ENCODE peak calls at places on chromosome 1, in eight cellular contexts. D is tibial artery, L is Peyer's patch, H is heart left ventricle, K is heart right ventricle, J is IMR-90, X is fibroblast of pulmonary artery, E is NB4. R is an unnamed sample.

GRCh38 chr1:206469933-206470691 is at the start of gene IKBKE:
- DNase-seq in H (peak), J (peak), X (peak), L (peak), D (peak), K (no peak), E (peak), R (peak)

GRCh38 chr1:205071801-205072200 is 12.5 kb downstream of the TMEM81 start:
- DNase-seq in E (no peak), L (peak), H (no peak), D (no peak), K (no peak), X (no peak), J (no peak), R (no peak)

GRCh38 chr1:72489801-72490200 is 207.5 kb upstream of the NEGR1 start:
- DNase-seq in J (no peak), X (no peak), E (no peak), L (no peak), H (no peak), D (no peak), K (no peak), R (no peak)

GRCh38 chr1:7611421-7612010 is 159.6 kb upstream of the VAMP3 start:
- DNase-seq in X (no peak), D (peak), K (no peak), L (no peak), H (no peak), E (no peak), J (no peak), R (no peak)

GRCh38 chr1:24535021-24535424 is 20.9 kb upstream of the NCMAP start:
- DNase-seq in K (no peak), H (no peak), E (peak), D (no peak), J (no peak), L (peak), X (no peak), R (peak)

GRCh38 chr1:221946768-221947167 is 204.9 kb upstream of the DUSP10 start:
- DNase-seq in D (no peak), J (no peak), H (no peak), K (no peak), L (no peak), X (no peak), E (no peak), R (no peak)

GRCh38 chr1:91732291-91732953 is 153.5 kb downstream of the TGFBR3 start:
- DNase-seq in L (no peak), X (peak), J (peak), D (no peak), H (no peak), K (no peak), E (no peak), R (peak)

GRCh38 chr1:50742523-50742922 is 217.5 kb downstream of the FAF1 start:
- DNase-seq in E (no peak), J (peak), D (no peak), K (no peak), X (no peak), H (no peak), L (no peak), R (no peak)

GRCh38 chr1:21626921-21627339 is 42.2 kb downstream of the RAP1GAP start:
- DNase-seq in K (no peak), L (no peak), H (no peak), X (no peak), D (no peak), J (no peak), E (peak), R (no peak)

GRCh38 chr1:1291611-1292441 is 11.6 kb downstream of the SCNN1D start:
- DNase-seq in J (peak), E (peak), K (peak), L (peak), X (peak), H (peak), D (peak), R (peak)

GRCh38 chr1:107926436-107927080 is 38.4 kb downstream of the VAV3 start:
- DNase-seq in E (no peak), D (no peak), K (no peak), J (no peak), H (no peak), X (no peak), L (no peak), R (peak)

GRCh38 chr1:8083739-8084484 is 57.8 kb upstream of the ERRFI1 start:
- DNase-seq in J (peak), L (peak), X (peak), E (no peak), H (no peak), D (no peak), K (no peak), R (no peak)

GRCh38 chr1:156025873-156026272 is 5.1 kb upstream of the SSR2 start:
- DNase-seq in E (peak), D (no peak), H (no peak), K (no peak), J (peak), X (peak), L (peak), R (peak)

GRCh38 chr1:23867953-23868847 is at the start of gene FUCA1:
- DNase-seq in D (peak), L (peak), E (peak), H (peak), J (peak), X (peak), K (peak), R (peak)

GRCh38 chr1:198657550-198658064 is 18.8 kb downstream of the PTPRC start:
- DNase-seq in H (no peak), L (no peak), D (no peak), E (peak), K (no peak), X (peak), J (peak), R (peak)

GRCh38 chr1:178614286-178614685 is 101.4 kb downstream of the TEX35 start:
- DNase-seq in J (no peak), D (no peak), X (no peak), H (no peak), L (no peak), K (no peak), E (no peak), R (peak)

GRCh38 chr1:247448107-247448778 is 9.7 kb downstream of the OR2B11 start:
- DNase-seq in L (peak), H (peak), J (peak), D (no peak), E (no peak), K (peak), X (peak), R (peak)

GRCh38 chr1:110673805-110674336 is 869 bp downstream of the KCNA3 start:
- DNase-seq in J (no peak), K (no peak), L (peak), D (no peak), H (no peak), X (no peak), E (no peak), R (peak)

GRCh38 chr1:173038875-173039554 is 11.7 kb downstream of the TNFSF18 start:
- DNase-seq in D (no peak), K (no peak), L (no peak), X (no peak), J (no peak), E (no peak), H (no peak), R (no peak)

GRCh38 chr1:161948435-161948834 is 75.2 kb downstream of the OLFML2B start:
- DNase-seq in K (no peak), L (no peak), E (no peak), H (no peak), X (no peak), D (no peak), J (no peak), R (no peak)
- TF ChIP-seq CTCF in K (no peak), L (no peak), E (no peak), H (no peak), X (no peak), D (no peak), J (no peak), R (no peak)

GRCh38 chr1:232599178-232600041 is 30.5 kb downstream of the SIPA1L2 start:
- DNase-seq in X (no peak), J (peak), E (peak), D (no peak), H (no peak), K (no peak), L (no peak), R (no peak)

GRCh38 chr1:232600430-232601258 is 29.3 kb downstream of the SIPA1L2 start:
- DNase-seq in L (no peak), H (no peak), X (no peak), D (no peak), E (no peak), K (no peak), J (peak), R (peak)

GRCh38 chr1:232598837-232599177 is 31.1 kb downstream of the SIPA1L2 start:
- DNase-seq in X (no peak), J (no peak), K (no peak), L (no peak), D (no peak), H (no peak), E (no peak), R (no peak)

GRCh38 chr1:232598133-232598532 is 31.8 kb downstream of the SIPA1L2 start:
- DNase-seq in K (no peak), L (no peak), E (no peak), D (no peak), X (no peak), H (no peak), J (no peak), R (no peak)

GRCh38 chr1:232602622-232603021 is 27.3 kb downstream of the SIPA1L2 start:
- DNase-seq in J (no peak), K (no peak), L (no peak), H (no peak), X (no peak), D (no peak), E (no peak), R (no peak)
- TF ChIP-seq CTCF in J (no peak), K (peak), L (no peak), H (peak), X (peak), D (no peak), E (peak), R (no peak)

DNA sequence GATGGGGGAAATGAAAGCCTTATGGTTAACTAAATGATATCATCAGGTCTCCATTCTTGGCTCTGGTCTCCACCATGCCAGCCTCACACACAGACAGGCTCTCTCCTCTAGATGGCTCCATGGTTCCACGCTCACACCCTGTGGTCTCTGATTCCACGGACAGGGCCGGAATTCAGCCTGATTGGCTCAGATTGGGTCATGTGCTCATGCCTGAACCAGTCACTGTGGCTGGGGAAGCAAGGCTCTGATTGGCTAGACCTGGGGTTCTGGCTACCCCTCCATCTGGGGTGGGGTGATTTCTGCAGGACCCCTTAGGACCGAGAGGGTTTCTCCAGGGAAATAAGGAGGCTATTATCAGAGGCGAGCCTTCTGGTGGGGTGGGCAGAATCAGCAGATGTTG is 277.0 kb downstream of the PTPRU start:
- DNase-seq in H (no peak), D (no peak), J (peak), L (no peak), E (peak), X (peak), K (no peak), R (peak)
- TF ChIP-seq CTCF in H (peak), D (no peak), J (peak), L (no peak), E (peak), X (peak), K (peak), R (peak)

DNA sequence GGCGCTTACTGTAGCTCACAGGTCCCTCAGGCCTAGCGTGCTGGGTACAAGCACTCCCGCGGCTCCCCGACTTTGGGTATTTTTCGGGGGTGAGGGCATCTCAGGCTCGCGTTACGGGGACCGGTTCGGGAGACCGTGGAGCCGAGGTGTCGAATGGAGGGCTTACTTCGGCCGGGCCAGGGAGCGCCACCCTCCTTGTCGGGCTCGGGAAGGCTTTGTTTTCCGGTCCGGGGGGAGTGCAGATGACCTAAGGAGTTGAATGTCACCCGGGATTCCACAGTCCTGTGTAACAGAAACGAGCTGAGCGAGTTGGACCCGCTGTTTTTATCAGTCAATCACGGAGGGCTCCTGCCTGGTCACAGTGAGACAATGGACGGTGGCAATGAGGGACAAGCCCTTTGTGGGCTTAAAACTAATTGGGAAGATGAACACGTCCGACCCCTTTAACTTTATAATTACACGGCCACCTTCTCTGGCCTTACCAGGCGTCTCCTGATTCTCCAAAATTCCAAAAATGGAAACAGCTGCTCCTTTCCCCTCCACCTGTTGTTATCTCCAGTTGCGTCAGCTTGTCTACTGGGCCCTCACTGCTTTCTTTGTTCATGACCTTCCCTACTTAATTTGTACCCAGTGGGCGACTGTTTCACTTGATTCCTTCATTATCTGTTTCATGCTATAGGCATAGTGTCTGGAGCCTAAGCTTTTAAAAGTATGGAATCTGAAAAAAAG is 912 bp upstream of the TRIM45 start:
- DNase-seq in X (no peak), D (no peak), K (no peak), H (no peak), L (no peak), E (no peak), J (no peak), R (no peak)
- TF ChIP-seq CTCF in X (no peak), D (no peak), K (no peak), H (no peak), L (no peak), E (no peak), J (no peak), R (no peak)

GRCh38 chr1:216670118-216670870 is 52.9 kb downstream of the ESRRG start:
- DNase-seq in H (no peak), E (no peak), J (peak), L (no peak), D (no peak), X (peak), K (no peak), R (no peak)
- TF ChIP-seq CTCF in H (no peak), E (no peak), J (no peak), L (no peak), D (no peak), X (no peak), K (no peak), R (no peak)

DNA sequence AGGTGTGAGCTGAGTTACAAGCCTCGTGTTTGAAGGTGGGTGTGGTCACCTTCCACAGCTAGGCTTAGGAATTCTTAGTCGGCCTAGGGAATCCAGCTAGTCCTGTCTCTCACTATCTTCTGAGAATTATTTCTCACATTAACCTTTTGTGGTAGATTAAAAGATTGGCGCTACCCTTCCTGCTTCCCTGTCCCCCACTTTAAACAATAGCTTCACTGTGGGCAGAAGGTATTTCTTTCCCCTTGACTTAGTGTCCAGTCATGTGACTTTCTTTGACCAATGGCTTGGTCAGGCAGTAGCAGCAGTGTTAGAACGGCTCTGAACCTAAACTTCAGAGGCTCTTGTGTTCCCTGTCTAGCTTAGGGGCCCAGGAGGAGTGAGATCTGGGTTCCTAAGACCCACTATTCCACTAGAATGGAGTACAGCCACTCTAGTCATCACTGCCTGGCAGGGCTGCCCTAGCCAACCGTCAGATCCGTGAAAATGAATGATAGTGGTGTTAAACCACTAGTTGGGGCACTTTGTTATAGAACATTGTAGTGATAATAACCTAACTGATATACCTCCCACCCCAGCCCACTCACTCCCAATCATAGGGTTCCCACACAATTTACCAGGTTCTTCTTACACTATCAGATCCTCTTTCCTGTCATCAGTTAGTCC is 13.9 kb upstream of the C1orf141 start:
- DNase-seq in H (no peak), L (no peak), E (no peak), D (no peak), X (peak), J (no peak), K (no peak), R (no peak)
- TF ChIP-seq CTCF in H (no peak), L (no peak), E (no peak), D (no peak), X (no peak), J (no peak), K (no peak), R (no peak)

R was measured in GM12865.